ENCODE peak calls at places on chromosomes 13 and 19, in four cellular contexts. K, M, A and W are unnamed samples.

GRCh38 chr19:41595258-41595889 is 19.4 kb downstream of the CEACAM21 start:
- DNase-seq in K (peak), M (peak), A (peak), W (peak)

GRCh38 chr19:11581740-11582139 is 4.3 kb upstream of the ACP5 start:
- DNase-seq in K (peak), A (no peak), M (peak), W (peak)

GRCh38 chr13:97849305-97849704 is 104.2 kb upstream of the IPO5 start:
- DNase-seq in K (peak), M (no peak), A (no peak), W (peak)

GRCh38 chr19:48186541-48186991 is 16.1 kb downstream of the ZSWIM9 start:
- DNase-seq in M (no peak), K (no peak), A (no peak), W (no peak)

GRCh38 chr19:55585658-55586339 is 5.2 kb upstream of the ZNF579 start:
- DNase-seq in A (no peak), M (peak), K (peak), W (peak)

GRCh38 chr13:25371158-25371557 is 616 bp upstream of the ATP8A2 start:
- DNase-seq in K (no peak), M (no peak), A (no peak), W (no peak)

GRCh38 chr19:49020931-49021895 is 2.9 kb downstream of the CGB3 start:
- DNase-seq in M (no peak), K (peak), A (no peak), W (peak)

GRCh38 chr19:33521480-33522370 is at the start of gene PEPD:
- DNase-seq in M (peak), K (peak), A (peak), W (peak)

GRCh38 chr13:27079421-27079958 is 92.1 kb downstream of the USP12 start:
- DNase-seq in A (peak), M (no peak), K (peak), W (peak)

GRCh38 chr13:33970746-33971145 is 152.8 kb downstream of the RFC3 start:
- DNase-seq in A (no peak), K (no peak), M (no peak), W (no peak)

GRCh38 chr19:47122359-47123335 is 8.0 kb upstream of the SAE1 start:
- DNase-seq in M (no peak), A (no peak), K (peak), W (peak)

GRCh38 chr13:91313103-91313502 is 34.4 kb upstream of the MIR17HG start:
- DNase-seq in A (no peak), M (peak), K (peak), W (peak)